ENCODE peak calls at places on chromosomes 12 and 14, in seven cellular contexts. M is CD8-positive, alpha-beta memory T cell; T is mesenchymal stem cell; D is neuronal stem cell; C is CD4-positive, CD25-positive, alpha-beta regulatory T cell; Z is small intestine; W is A673. Y is an unnamed sample.
A peak's percentile ranks its signal among the peaks of the same experiment; 100 is the strongest.

GRCh38 chr12:57610553-57611115 is 601 bp upstream of the ARHGEF25 start:
- DNase-seq in D (no peak), C (no peak), T (no peak), Z (peak; percentile 8), W (peak; percentile 44), M (no peak), Y (no peak)

GRCh38 chr12:130628304-130628703 is 87.8 kb downstream of the RIMBP2 start:
- DNase-seq in M (no peak), C (no peak), W (no peak), T (no peak), Z (no peak), D (no peak), Y (no peak)

GRCh38 chr12:100345020-100345767 is 11.7 kb upstream of the SLC17A8 start:
- DNase-seq in T (no peak), W (no peak), D (no peak), Z (peak; percentile 35), C (no peak), M (no peak), Y (no peak)

GRCh38 chr12:2819810-2820209 is 7.3 kb downstream of the ITFG2 start:
- DNase-seq in T (no peak), M (no peak), Z (no peak), W (no peak), D (no peak), C (no peak), Y (no peak)

GRCh38 chr12:97921957-97922722 is 459.5 kb downstream of the RMST start:
- DNase-seq in Z (no peak), W (peak; percentile 21), D (no peak), C (no peak), T (peak; percentile 95), M (no peak), Y (peak; percentile 84)

GRCh38 chr12:62190921-62191746 is 69.1 kb upstream of the USP15 start:
- DNase-seq in Z (no peak), T (no peak), C (peak; percentile 39), W (peak; percentile 17), D (peak; percentile 31), M (no peak), Y (no peak)

GRCh38 chr14:104352493-104353220 is 214.3 kb downstream of the KIF26A start:
- DNase-seq in M (no peak), C (no peak), D (no peak), T (no peak), W (no peak), Z (no peak), Y (no peak)

GRCh38 chr14:67853207-67853606 is 33.6 kb downstream of the RAD51B start:
- DNase-seq in T (no peak), C (no peak), W (no peak), Z (no peak), M (no peak), D (no peak), Y (no peak)

GRCh38 chr14:92704036-92704804 is 44.2 kb downstream of the LGMN start:
- DNase-seq in C (no peak), T (no peak), W (no peak), D (no peak), M (no peak), Z (no peak), Y (no peak)

GRCh38 chr14:103629503-103630121 is 601 bp downstream of the KLC1 start:
- DNase-seq in D (peak; percentile 58), M (peak; percentile 36), W (peak; percentile 46), T (peak; percentile 24), C (peak; percentile 48), Z (peak; percentile 46), Y (no peak)

GRCh38 chr14:93788557-93789365 is 476 bp upstream of the PRIMA1 start:
- DNase-seq in D (peak; percentile 49), Z (no peak), W (peak; percentile 26), M (no peak), C (no peak), T (no peak), Y (no peak)

GRCh38 chr12:32395031-32395430 is 4.3 kb upstream of the FGD4 start:
- DNase-seq in Z (no peak), W (peak; percentile 30), M (no peak), C (no peak), T (no peak), D (no peak), Y (no peak)

GRCh38 chr14:105842105-105842504 is 315.7 kb downstream of the TMEM121 start:
- DNase-seq in D (no peak), W (no peak), C (no peak), Z (no peak), M (no peak), T (no peak), Y (no peak)

GRCh38 chr12:64608901-64609542 is 1.3 kb upstream of the RASSF3 start:
- DNase-seq in T (peak; percentile 80), C (peak; percentile 56), Z (peak; percentile 80), W (peak; percentile 55), D (no peak), M (peak; percentile 27), Y (no peak)

GRCh38 chr14:45198551-45198950 is 54.5 kb downstream of the MIS18BP1 start:
- DNase-seq in T (no peak), C (no peak), M (no peak), W (peak; percentile 64), D (no peak), Z (no peak), Y (no peak)

GRCh38 chr12:24083787-24084186 is 134.3 kb upstream of the SOX5 start:
- DNase-seq in Z (no peak), W (no peak), T (no peak), M (no peak), C (no peak), D (no peak), Y (no peak)

GRCh38 chr14:55071870-55072640 is 20.6 kb downstream of the MAPK1IP1L start:
- DNase-seq in D (no peak), C (peak; percentile 57), W (no peak), T (peak; percentile 95), M (no peak), Z (no peak), Y (peak; percentile 95)

DNA sequence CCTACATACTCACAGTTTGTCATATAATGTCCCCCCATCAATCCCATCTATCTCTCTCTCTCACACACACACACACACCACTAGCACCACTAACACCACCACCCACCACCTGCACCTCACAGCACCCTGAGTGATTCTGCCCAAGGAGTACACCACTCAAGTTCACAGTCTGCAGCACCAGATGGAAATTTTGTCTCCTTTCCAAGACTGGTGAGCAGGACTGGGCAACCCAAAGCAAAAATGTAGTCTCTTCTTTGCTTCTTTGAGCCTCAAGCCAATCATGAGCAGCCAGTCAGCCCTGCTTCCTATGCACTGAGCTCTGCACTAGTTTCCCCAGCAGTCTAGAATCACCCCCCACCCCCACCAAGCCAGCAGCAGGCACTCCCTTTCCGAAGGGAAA is 15.0 kb upstream of the ARMH4 start:
- DNase-seq in C (no peak), W (no peak), T (no peak), Z (no peak), D (no peak), M (no peak), Y (no peak)
- H3K4me3 ChIP-seq in C (no peak overlapping the region), W (no peak overlapping the region), T (no peak overlapping the region), Z (no peak overlapping the region), D (no peak overlapping the region), M (no peak overlapping the region), Y (no peak overlapping the region)

GRCh38 chr14:51862839-51863235 is 2.4 kb downstream of the GNG2 start:
- DNase-seq in T (no peak), Z (no peak), W (no peak), M (no peak), D (no peak), C (no peak), Y (no peak)
- H3K4me3 ChIP-seq in T (no peak overlapping the region), Z (peak overlapping the region; percentile 15), W (no peak overlapping the region), M (peak overlapping the region; percentile 98), D (peak overlapping the region; percentile 80), C (peak overlapping the region; percentile 100), Y (no peak overlapping the region)

GRCh38 chr14:22071001-22071400 is 397.4 kb upstream of the OR4E1 start:
- DNase-seq in C (peak; percentile 63), W (peak; percentile 57), D (no peak), M (peak; percentile 2), Z (peak; percentile 35), T (no peak), Y (no peak)
- H3K4me3 ChIP-seq in C (peak overlapping the region; percentile 84), W (peak overlapping the region; percentile 33), D (no peak overlapping the region), M (peak overlapping the region; percentile 70), Z (no peak overlapping the region), T (no peak overlapping the region), Y (no peak overlapping the region)

GRCh38 chr14:100438678-100439592 is 115.8 kb downstream of the SLC25A47 start:
- DNase-seq in T (peak; percentile 72), C (no peak), D (no peak), Z (peak; percentile 91), W (no peak), M (no peak), Y (peak; percentile 61)
- H3K4me3 ChIP-seq in T (no peak overlapping the region), C (no peak overlapping the region), D (no peak overlapping the region), Z (no peak overlapping the region), W (no peak overlapping the region), M (no peak overlapping the region), Y (no peak overlapping the region)

DNA sequence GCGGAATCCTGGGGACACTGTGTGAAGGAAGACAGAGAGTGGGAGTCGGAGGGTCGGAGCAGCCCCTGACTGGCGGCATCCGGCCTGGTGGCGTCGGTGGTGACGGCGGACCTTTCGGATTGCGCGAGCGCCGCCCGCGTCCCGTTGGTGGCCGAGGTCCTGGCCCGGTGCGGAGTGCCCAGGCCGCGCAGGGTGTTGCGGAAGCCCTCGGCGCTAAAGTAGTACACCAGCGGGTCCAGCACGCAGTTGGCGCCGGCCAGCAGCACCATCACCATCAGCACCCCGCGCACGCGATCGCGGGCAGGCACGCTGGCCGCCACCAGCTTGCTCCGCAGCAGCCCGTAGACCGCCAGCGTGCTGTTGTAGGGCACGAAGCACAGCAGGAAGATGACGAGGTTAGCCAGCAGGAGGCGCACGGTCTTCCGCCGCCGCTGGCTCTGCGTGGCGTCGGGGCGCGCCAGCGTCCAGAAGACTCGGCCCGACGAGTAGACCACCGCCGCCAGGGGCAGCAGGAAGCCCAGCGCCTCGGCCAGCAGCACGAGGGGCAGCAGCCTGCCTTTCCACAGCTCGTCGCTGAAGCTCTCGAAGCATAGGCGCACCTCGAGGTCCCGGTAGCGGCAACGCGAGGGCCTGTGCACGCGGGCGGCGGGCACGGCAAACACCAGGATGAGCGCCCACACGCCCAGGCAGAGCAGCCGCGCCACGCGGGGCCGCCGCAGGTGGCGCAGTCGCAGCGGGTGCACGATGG is 13.1 kb upstream of the CHD4 start:
- DNase-seq in M (no peak), D (no peak), C (peak; percentile 52), T (peak; percentile 40), Z (no peak), W (no peak), Y (no peak)
- H3K4me3 ChIP-seq in M (no peak overlapping the region), D (no peak overlapping the region), C (no peak overlapping the region), T (peak overlapping the region; percentile 12), Z (no peak overlapping the region), W (no peak overlapping the region), Y (peak overlapping the region; percentile 24)

GRCh38 chr14:102088012-102088792 is 1.4 kb upstream of the HSP90AA1 start:
- DNase-seq in T (peak; percentile 37), Z (peak; percentile 59), M (peak; percentile 42), D (no peak), W (no peak), C (no peak), Y (no peak)
- H3K4me3 ChIP-seq in T (no peak overlapping the region), Z (peak overlapping the region; percentile 88), M (peak overlapping the region; percentile 83), D (peak overlapping the region; percentile 86), W (peak overlapping the region; percentile 77), C (peak overlapping the region; percentile 77), Y (peak overlapping the region; percentile 71)

GRCh38 chr12:67441736-67442346 is 172.7 kb downstream of the CAND1 start:
- DNase-seq in C (peak; percentile 73), Z (peak; percentile 92), M (peak; percentile 56), D (peak; percentile 69), W (peak; percentile 82), T (peak; percentile 76), Y (no peak)
- H3K4me3 ChIP-seq in C (peak overlapping the region; percentile 20), Z (no peak overlapping the region), M (peak overlapping the region; percentile 37), D (no peak overlapping the region), W (no peak overlapping the region), T (no peak overlapping the region), Y (no peak overlapping the region)